ENCODE peak calls at places on chromosomes 16 and 17, in seven cellular contexts. One of them, this sample, is unnamed.

GRCh38 chr16:6009151-6009550 is 911.6 kb upstream of the EEF2KMT start:
- DNase-seq in A549: no peak
- DNase-seq in ovary: no peak
- DNase-seq in spleen: no peak
- DNase-seq in erythroblast: no peak
- DNase-seq in testis: no peak
- DNase-seq in K562: no peak
- DNase-seq in this sample: no peak

GRCh38 chr17:62676952-62677596 is 49.6 kb downstream of the MRC2 start:
- DNase-seq in ovary: no peak
- DNase-seq in spleen: no peak
- DNase-seq in testis: no peak
- DNase-seq in K562: no peak
- DNase-seq in A549: no peak
- DNase-seq in erythroblast: no peak
- DNase-seq in this sample: peak

GRCh38 chr16:73197598-73197997 is 149.7 kb upstream of the ZFHX3 start:
- DNase-seq in A549: no peak
- DNase-seq in spleen: no peak
- DNase-seq in K562: no peak
- DNase-seq in testis: no peak
- DNase-seq in ovary: no peak
- DNase-seq in erythroblast: no peak
- DNase-seq in this sample: no peak

GRCh38 chr16:20937736-20938135 is 37.2 kb downstream of the LYRM1 start:
- DNase-seq in ovary: no peak
- DNase-seq in testis: no peak
- DNase-seq in K562: no peak
- DNase-seq in A549: no peak
- DNase-seq in erythroblast: no peak
- DNase-seq in spleen: no peak
- DNase-seq in this sample: no peak

GRCh38 chr16:11268921-11269375 is at the start of gene TNP2:
- DNase-seq in spleen: no peak
- DNase-seq in erythroblast: no peak
- DNase-seq in K562: no peak
- DNase-seq in testis: no peak
- DNase-seq in ovary: no peak
- DNase-seq in A549: no peak
- DNase-seq in this sample: no peak

GRCh38 chr17:7588553-7589203 is 1.2 kb downstream of the SOX15 start:
- DNase-seq in K562: no peak
- DNase-seq in ovary: no peak
- DNase-seq in A549: no peak
- DNase-seq in testis: no peak
- DNase-seq in spleen: no peak
- DNase-seq in erythroblast: no peak
- DNase-seq in this sample: no peak

GRCh38 chr16:31008154-31008950 is 2.1 kb downstream of the STX1B start:
- DNase-seq in spleen: no peak
- DNase-seq in erythroblast: no peak
- DNase-seq in K562: no peak
- DNase-seq in A549: no peak
- DNase-seq in ovary: no peak
- DNase-seq in testis: no peak
- DNase-seq in this sample: no peak

GRCh38 chr17:4854181-4854681 is 21.1 kb downstream of the MINK1 start:
- DNase-seq in erythroblast: no peak
- DNase-seq in A549: peak
- DNase-seq in testis: no peak
- DNase-seq in spleen: no peak
- DNase-seq in ovary: no peak
- DNase-seq in K562: no peak
- DNase-seq in this sample: no peak

GRCh38 chr16:5071681-5072333 is at the start of gene ALG1:
- DNase-seq in spleen: peak
- DNase-seq in erythroblast: peak
- DNase-seq in A549: peak
- DNase-seq in testis: peak
- DNase-seq in K562: peak
- DNase-seq in ovary: peak
- DNase-seq in this sample: peak

GRCh38 chr16:29745853-29746345 is at the start of gene C16orf54:
- DNase-seq in erythroblast: no peak
- DNase-seq in spleen: peak
- DNase-seq in testis: peak
- DNase-seq in ovary: peak
- DNase-seq in A549: no peak
- DNase-seq in K562: no peak
- DNase-seq in this sample: peak

GRCh38 chr17:36133629-36134259 is 30.1 kb downstream of the CCL4 start:
- DNase-seq in K562: no peak
- DNase-seq in testis: no peak
- DNase-seq in spleen: no peak
- DNase-seq in A549: peak
- DNase-seq in erythroblast: no peak
- DNase-seq in ovary: no peak
- DNase-seq in this sample: no peak

GRCh38 chr17:16585796-16586195 is 16.8 kb upstream of the ZNF287 start:
- DNase-seq in A549: no peak
- DNase-seq in ovary: no peak
- DNase-seq in spleen: no peak
- DNase-seq in K562: no peak
- DNase-seq in testis: no peak
- DNase-seq in erythroblast: no peak
- DNase-seq in this sample: no peak

GRCh38 chr17:16583781-16584180 is 14.8 kb upstream of the ZNF287 start:
- DNase-seq in ovary: no peak
- DNase-seq in spleen: no peak
- DNase-seq in A549: no peak
- DNase-seq in K562: no peak
- DNase-seq in erythroblast: no peak
- DNase-seq in testis: no peak
- DNase-seq in this sample: no peak

GRCh38 chr17:16589097-16589969 is 20.3 kb upstream of the ZNF287 start:
- DNase-seq in testis: peak
- DNase-seq in ovary: peak
- DNase-seq in spleen: peak
- DNase-seq in erythroblast: peak
- DNase-seq in A549: peak
- DNase-seq in K562: peak
- DNase-seq in this sample: peak

DNA sequence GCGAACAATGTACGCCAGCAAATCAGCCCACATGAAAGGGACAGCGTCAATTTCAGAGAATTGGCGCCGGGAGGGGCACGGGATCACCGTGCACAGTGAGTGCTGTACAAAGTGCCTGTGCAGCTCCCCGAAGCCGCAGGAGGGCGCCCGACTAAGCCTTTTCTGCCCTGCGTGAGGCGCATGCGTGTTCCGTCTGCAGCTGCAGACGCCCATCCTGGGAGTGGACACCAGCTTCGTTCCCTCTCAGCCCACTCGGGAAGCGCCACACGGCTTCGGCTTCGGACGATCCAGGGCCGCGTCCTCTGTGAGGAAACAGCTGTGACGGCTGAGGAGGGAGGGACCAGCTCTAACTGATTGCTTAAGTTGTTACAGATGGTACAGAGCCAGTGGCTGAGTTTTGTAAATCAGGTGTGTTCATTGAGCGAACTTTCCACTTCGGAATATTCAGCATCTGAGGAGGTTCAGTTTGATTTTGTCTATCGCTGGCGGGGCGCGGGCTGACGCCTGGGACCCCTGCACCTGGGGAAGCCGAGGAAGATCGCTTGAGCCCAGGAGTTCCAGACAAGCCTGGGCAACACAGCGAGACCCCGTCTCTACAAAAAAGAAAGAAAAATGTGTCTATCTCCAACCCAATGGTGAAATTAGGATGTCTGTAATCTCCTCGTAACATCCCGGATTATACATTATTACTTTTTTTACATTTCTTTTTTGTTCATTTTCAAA is 15.4 kb upstream of the ZNF287 start:
- DNase-seq in spleen: peak
- DNase-seq in K562: peak
- DNase-seq in A549: peak
- DNase-seq in ovary: peak
- DNase-seq in testis: peak
- DNase-seq in erythroblast: peak
- DNase-seq in this sample: peak
- TF ChIP-seq POLR2A in spleen: no peak
- TF ChIP-seq POLR2A in K562: no peak
- TF ChIP-seq POLR2A in A549: peak
- TF ChIP-seq POLR2A in ovary: no peak
- TF ChIP-seq POLR2A in testis: no peak
- TF ChIP-seq POLR2A in erythroblast: no peak
- TF ChIP-seq POLR2A in this sample: no peak

GRCh38 chr16:63752347-63752746 is 1369.5 kb downstream of the CDH11 start:
- DNase-seq in spleen: no peak
- DNase-seq in testis: no peak
- DNase-seq in K562: no peak
- DNase-seq in erythroblast: no peak
- DNase-seq in ovary: no peak
- DNase-seq in A549: no peak
- DNase-seq in this sample: no peak

GRCh38 chr16:63744077-63744874 is 1377.6 kb downstream of the CDH11 start:
- DNase-seq in erythroblast: no peak
- DNase-seq in K562: no peak
- DNase-seq in testis: no peak
- DNase-seq in A549: no peak
- DNase-seq in spleen: no peak
- DNase-seq in ovary: no peak
- DNase-seq in this sample: no peak

GRCh38 chr16:63745456-63745855 is 1376.4 kb downstream of the CDH11 start:
- DNase-seq in spleen: no peak
- DNase-seq in erythroblast: no peak
- DNase-seq in testis: no peak
- DNase-seq in K562: no peak
- DNase-seq in ovary: no peak
- DNase-seq in A549: no peak
- DNase-seq in this sample: no peak

GRCh38 chr16:63749256-63749655 is 1372.6 kb downstream of the CDH11 start:
- DNase-seq in testis: no peak
- DNase-seq in erythroblast: no peak
- DNase-seq in A549: no peak
- DNase-seq in K562: no peak
- DNase-seq in spleen: no peak
- DNase-seq in ovary: no peak
- DNase-seq in this sample: no peak
- TF ChIP-seq POLR2A in testis: no peak
- TF ChIP-seq POLR2A in erythroblast: no peak
- TF ChIP-seq POLR2A in A549: no peak
- TF ChIP-seq POLR2A in K562: no peak
- TF ChIP-seq POLR2A in spleen: no peak
- TF ChIP-seq POLR2A in ovary: no peak
- TF ChIP-seq POLR2A in this sample: no peak

DNA sequence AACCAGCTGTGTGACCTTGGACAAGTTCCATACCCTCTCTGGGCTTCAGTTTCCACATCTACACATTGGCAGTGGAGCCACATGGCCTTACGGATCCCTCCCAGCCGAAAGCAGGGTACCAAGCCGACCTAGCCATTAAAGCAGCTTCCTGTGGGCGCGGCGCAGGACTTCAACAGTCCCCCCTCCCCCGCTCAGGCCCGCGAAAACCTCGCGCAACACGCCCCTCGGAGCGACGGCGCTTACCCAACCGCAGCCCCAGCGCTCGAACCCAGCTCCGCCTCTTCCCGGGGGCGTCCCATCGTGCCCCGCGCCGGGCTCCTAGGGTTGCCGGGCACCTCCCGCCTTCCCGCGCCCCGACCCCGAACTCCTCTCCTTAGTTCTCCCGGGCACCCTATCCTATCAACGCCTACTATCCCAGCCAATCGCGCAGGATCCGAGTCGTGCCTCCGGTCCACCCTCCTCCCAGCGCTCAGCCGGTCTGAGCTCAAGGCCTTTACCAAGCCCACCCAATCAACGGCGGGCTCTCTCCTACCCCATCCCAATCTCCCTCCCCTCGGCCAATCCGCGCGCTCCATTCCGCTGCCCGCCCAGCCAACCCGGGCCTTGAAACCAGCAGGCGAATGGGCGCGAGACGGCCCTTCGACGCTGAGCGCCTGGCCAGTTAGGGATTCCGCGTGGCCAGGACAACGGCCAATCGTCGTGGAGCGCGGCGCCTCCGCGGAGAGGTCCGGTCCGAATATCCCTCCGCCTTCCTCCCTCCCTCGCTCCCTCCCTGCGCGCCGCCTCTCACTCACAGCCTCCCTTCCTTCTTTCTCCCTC is at the start of gene KPNB1:
- DNase-seq in A549: peak
- DNase-seq in erythroblast: peak
- DNase-seq in ovary: peak
- DNase-seq in testis: peak
- DNase-seq in spleen: peak
- DNase-seq in K562: peak
- DNase-seq in this sample: peak
- TF ChIP-seq POLR2A in A549: peak
- TF ChIP-seq POLR2A in erythroblast: peak
- TF ChIP-seq POLR2A in ovary: peak
- TF ChIP-seq POLR2A in testis: no peak
- TF ChIP-seq POLR2A in spleen: no peak
- TF ChIP-seq POLR2A in K562: peak
- TF ChIP-seq POLR2A in this sample: peak

GRCh38 chr16:67990018-67990386 is 9.3 kb downstream of the DPEP2 start:
- DNase-seq in A549: no peak
- DNase-seq in testis: no peak
- DNase-seq in spleen: no peak
- DNase-seq in ovary: no peak
- DNase-seq in K562: no peak
- DNase-seq in erythroblast: no peak
- DNase-seq in this sample: no peak

GRCh38 chr16:67995423-67995822 is 3.9 kb downstream of the DPEP2 start:
- DNase-seq in spleen: no peak
- DNase-seq in testis: no peak
- DNase-seq in ovary: no peak
- DNase-seq in K562: no peak
- DNase-seq in A549: no peak
- DNase-seq in erythroblast: peak
- DNase-seq in this sample: no peak

GRCh38 chr16:67992661-67993206 is 6.5 kb downstream of the DPEP2 start:
- DNase-seq in spleen: no peak
- DNase-seq in A549: no peak
- DNase-seq in testis: no peak
- DNase-seq in ovary: no peak
- DNase-seq in K562: no peak
- DNase-seq in erythroblast: no peak
- DNase-seq in this sample: no peak

GRCh38 chr16:67989322-67990017 is 9.2 kb upstream of the DPEP3 start:
- DNase-seq in ovary: no peak
- DNase-seq in A549: no peak
- DNase-seq in K562: no peak
- DNase-seq in spleen: no peak
- DNase-seq in testis: no peak
- DNase-seq in erythroblast: no peak
- DNase-seq in this sample: no peak

GRCh38 chr16:67993207-67994036 is 5.9 kb downstream of the DPEP2 start:
- DNase-seq in ovary: peak
- DNase-seq in testis: peak
- DNase-seq in K562: peak
- DNase-seq in spleen: peak
- DNase-seq in erythroblast: peak
- DNase-seq in A549: peak
- DNase-seq in this sample: peak
- TF ChIP-seq POLR2A in ovary: no peak
- TF ChIP-seq POLR2A in testis: no peak
- TF ChIP-seq POLR2A in K562: peak
- TF ChIP-seq POLR2A in spleen: no peak
- TF ChIP-seq POLR2A in erythroblast: peak
- TF ChIP-seq POLR2A in A549: no peak
- TF ChIP-seq POLR2A in this sample: no peak